ENCODE peak calls at places on chromosomes 13 and 19, in four cellular contexts. F is MG63, D is B cell, Y is T-helper 2 cell. I is an unnamed sample.

GRCh38 chr19:2567580-2567979 is 91.7 kb downstream of the GADD45B start:
- DNase-seq in F (no peak), D (peak; percentile 32), Y (no peak), I (no peak)

GRCh38 chr13:96958286-96958891 is 35.9 kb downstream of the OXGR1 start:
- DNase-seq in F (no peak), D (no peak), Y (no peak), I (peak; percentile 32)

GRCh38 chr19:46513461-46514236 is 18.0 kb upstream of the PNMA8B start:
- DNase-seq in F (peak; percentile 78), D (peak; percentile 71), Y (peak; percentile 76), I (peak; percentile 85)

GRCh38 chr13:72284791-72285190 is 417.8 kb upstream of the DACH1 start:
- DNase-seq in F (no peak), D (no peak), Y (no peak), I (no peak)

GRCh38 chr19:17111766-17112165 is 36.2 kb downstream of the MYO9B start:
- DNase-seq in F (no peak), D (no peak), Y (no peak), I (no peak)

GRCh38 chr13:43698743-43699142 is 88.0 kb downstream of the ENOX1 start:
- DNase-seq in F (peak; percentile 1), D (no peak), Y (no peak), I (no peak)

GRCh38 chr19:32749361-32749760 is 29.8 kb downstream of the TDRD12 start:
- DNase-seq in F (no peak), D (no peak), Y (no peak), I (no peak)

GRCh38 chr19:45782820-45783785 is 813 bp upstream of the DMPK start:
- DNase-seq in F (peak; percentile 86), D (no peak), Y (no peak), I (no peak)

GRCh38 chr13:108728370-108728769 is 99.0 kb downstream of the MYO16 start:
- DNase-seq in F (no peak), D (no peak), Y (no peak), I (peak; percentile 0)

GRCh38 chr13:93244141-93244917 is 17.7 kb downstream of the GPC6 start:
- DNase-seq in F (peak; percentile 54), D (no peak), Y (no peak), I (no peak)

GRCh38 chr19:4870025-4870700 is 2.7 kb upstream of the PLIN3 start:
- DNase-seq in F (peak; percentile 82), D (no peak), Y (no peak), I (no peak)

GRCh38 chr13:65911546-65912193 is 1318.5 kb downstream of the PCDH9 start:
- DNase-seq in F (no peak), D (no peak), Y (no peak), I (no peak)

GRCh38 chr19:14570864-14571527 is 870 bp downstream of the NDUFB7 start:
- DNase-seq in F (no peak), D (no peak), Y (no peak), I (no peak)

GRCh38 chr13:113152894-113153809 is 5.3 kb upstream of the PROZ start:
- DNase-seq in F (peak; percentile 14), D (no peak), Y (no peak), I (peak; percentile 4)

GRCh38 chr19:55486971-55487883 is 1.0 kb upstream of the SSC5D start:
- DNase-seq in F (peak; percentile 99), D (no peak), Y (peak; percentile 24), I (no peak)

GRCh38 chr13:62093984-62094383 is 678.3 kb upstream of the PCDH20 start:
- DNase-seq in F (no peak), D (no peak), Y (no peak), I (no peak)

GRCh38 chr13:39811051-39811450 is 155.6 kb downstream of the COG6 start:
- DNase-seq in F (no peak), D (no peak), Y (no peak), I (no peak)

GRCh38 chr19:46466536-46467199 is 4.7 kb downstream of the PNMA8A start:
- DNase-seq in F (peak; percentile 85), D (no peak), Y (no peak), I (peak; percentile 75)

GRCh38 chr19:7607874-7608560 is 12.4 kb downstream of the CAMSAP3 start:
- DNase-seq in F (no peak), D (no peak), Y (no peak), I (no peak)

GRCh38 chr13:113914333-113915011 is 50.6 kb upstream of the GAS6 start:
- DNase-seq in F (no peak), D (no peak), Y (no peak), I (no peak)

GRCh38 chr19:558770-559439 is 13.5 kb upstream of the BSG start:
- DNase-seq in F (no peak), D (no peak), Y (no peak), I (no peak)

GRCh38 chr19:43525836-43526771 is 897 bp downstream of the ETHE1 start:
- DNase-seq in F (no peak), D (no peak), Y (no peak), I (no peak)

GRCh38 chr19:3671680-3672574 is 28.3 kb downstream of the PIP5K1C start:
- DNase-seq in F (no peak), D (no peak), Y (no peak), I (no peak)

GRCh38 chr19:11675569-11675968 is 63.2 kb downstream of the ZNF823 start:
- DNase-seq in F (no peak), D (no peak), Y (no peak), I (no peak)

GRCh38 chr19:51702103-51702753 is 9.1 kb downstream of the SPACA6 start:
- DNase-seq in F (no peak), D (no peak), Y (peak; percentile 33), I (peak; percentile 45)

GRCh38 chr19:1602091-1602707 is 3.1 kb downstream of the UQCR11 start:
- DNase-seq in F (no peak), D (no peak), Y (no peak), I (no peak)

I was measured in OCI-LY7.